ENCODE peak calls at places on chromosomes 11 and 22, in seven cellular contexts. One of them, this sample, is unnamed.

GRCh38 chr22:50191041-50191740 is 5.5 kb downstream of the TRABD start:
- DNase-seq in prostate gland: no peak
- DNase-seq in heart left ventricle: peak; percentile 59
- DNase-seq in fibroblast of mammary gland: no peak
- DNase-seq in Peyer's patch: no peak
- DNase-seq in type B pancreatic cell: no peak
- DNase-seq in esophagus squamous epithelium: peak; percentile 56
- DNase-seq in this sample: peak; percentile 94

GRCh38 chr11:46526489-46527215 is 67.2 kb downstream of the AMBRA1 start:
- DNase-seq in prostate gland: no peak
- DNase-seq in heart left ventricle: no peak
- DNase-seq in fibroblast of mammary gland: no peak
- DNase-seq in Peyer's patch: no peak
- DNase-seq in type B pancreatic cell: no peak
- DNase-seq in esophagus squamous epithelium: no peak
- DNase-seq in this sample: no peak

GRCh38 chr11:8080674-8081590 is at the start of gene TUB:
- DNase-seq in prostate gland: no peak
- DNase-seq in heart left ventricle: no peak
- DNase-seq in fibroblast of mammary gland: peak; percentile 24
- DNase-seq in Peyer's patch: no peak
- DNase-seq in type B pancreatic cell: no peak
- DNase-seq in esophagus squamous epithelium: no peak
- DNase-seq in this sample: no peak

GRCh38 chr11:69718147-69718546 is 14.3 kb upstream of the FGF19 start:
- DNase-seq in prostate gland: no peak
- DNase-seq in heart left ventricle: peak; percentile 52
- DNase-seq in fibroblast of mammary gland: peak; percentile 6
- DNase-seq in Peyer's patch: no peak
- DNase-seq in type B pancreatic cell: no peak
- DNase-seq in esophagus squamous epithelium: no peak
- DNase-seq in this sample: no peak

GRCh38 chr22:36913431-36914382 is at the start of gene CSF2RB:
- DNase-seq in prostate gland: no peak
- DNase-seq in heart left ventricle: peak; percentile 49
- DNase-seq in fibroblast of mammary gland: no peak
- DNase-seq in Peyer's patch: no peak
- DNase-seq in type B pancreatic cell: no peak
- DNase-seq in esophagus squamous epithelium: no peak
- DNase-seq in this sample: peak; percentile 87

GRCh38 chr11:112175596-112175947 is 260 bp downstream of the BCO2 start:
- DNase-seq in prostate gland: no peak
- DNase-seq in heart left ventricle: no peak
- DNase-seq in fibroblast of mammary gland: no peak
- DNase-seq in Peyer's patch: no peak
- DNase-seq in type B pancreatic cell: no peak
- DNase-seq in esophagus squamous epithelium: no peak
- DNase-seq in this sample: no peak

GRCh38 chr22:25482868-25483639 is 81.4 kb upstream of the GRK3 start:
- DNase-seq in prostate gland: peak; percentile 63
- DNase-seq in heart left ventricle: peak; percentile 58
- DNase-seq in fibroblast of mammary gland: no peak
- DNase-seq in Peyer's patch: no peak
- DNase-seq in type B pancreatic cell: no peak
- DNase-seq in esophagus squamous epithelium: no peak
- DNase-seq in this sample: no peak

GRCh38 chr22:40058265-40058664 is 63.5 kb downstream of the FAM83F start:
- DNase-seq in prostate gland: no peak
- DNase-seq in heart left ventricle: peak; percentile 55
- DNase-seq in fibroblast of mammary gland: no peak
- DNase-seq in Peyer's patch: no peak
- DNase-seq in type B pancreatic cell: no peak
- DNase-seq in esophagus squamous epithelium: no peak
- DNase-seq in this sample: no peak

GRCh38 chr22:41596776-41597634 is 7.4 kb upstream of the PMM1 start:
- DNase-seq in prostate gland: peak; percentile 38
- DNase-seq in heart left ventricle: peak; percentile 70
- DNase-seq in fibroblast of mammary gland: peak; percentile 53
- DNase-seq in Peyer's patch: peak; percentile 83
- DNase-seq in type B pancreatic cell: no peak
- DNase-seq in esophagus squamous epithelium: no peak
- DNase-seq in this sample: no peak

GRCh38 chr22:35627267-35628041 is 10.3 kb upstream of the MB start:
- DNase-seq in prostate gland: peak; percentile 89
- DNase-seq in heart left ventricle: peak; percentile 83
- DNase-seq in fibroblast of mammary gland: peak; percentile 93
- DNase-seq in Peyer's patch: peak; percentile 91
- DNase-seq in type B pancreatic cell: no peak
- DNase-seq in esophagus squamous epithelium: no peak
- DNase-seq in this sample: no peak

GRCh38 chr11:32538804-32539203 is 44.8 kb upstream of the EIF3M start:
- DNase-seq in prostate gland: no peak
- DNase-seq in heart left ventricle: no peak
- DNase-seq in fibroblast of mammary gland: no peak
- DNase-seq in Peyer's patch: no peak
- DNase-seq in type B pancreatic cell: no peak
- DNase-seq in esophagus squamous epithelium: no peak
- DNase-seq in this sample: no peak

GRCh38 chr22:49372530-49373288 is 455.0 kb downstream of the BRD1 start:
- DNase-seq in prostate gland: peak; percentile 1
- DNase-seq in heart left ventricle: no peak
- DNase-seq in fibroblast of mammary gland: no peak
- DNase-seq in Peyer's patch: no peak
- DNase-seq in type B pancreatic cell: peak; percentile 63
- DNase-seq in esophagus squamous epithelium: no peak
- DNase-seq in this sample: no peak

GRCh38 chr11:2793781-2794418 is 91.7 kb downstream of the CDKN1C start:
- DNase-seq in prostate gland: no peak
- DNase-seq in heart left ventricle: peak; percentile 15
- DNase-seq in fibroblast of mammary gland: no peak
- DNase-seq in Peyer's patch: peak; percentile 31
- DNase-seq in type B pancreatic cell: no peak
- DNase-seq in esophagus squamous epithelium: no peak
- DNase-seq in this sample: peak; percentile 35

GRCh38 chr11:23090659-23091058 is 230.4 kb upstream of the CCDC179 start:
- DNase-seq in prostate gland: no peak
- DNase-seq in heart left ventricle: no peak
- DNase-seq in fibroblast of mammary gland: no peak
- DNase-seq in Peyer's patch: no peak
- DNase-seq in type B pancreatic cell: no peak
- DNase-seq in esophagus squamous epithelium: no peak
- DNase-seq in this sample: no peak

GRCh38 chr22:39562839-39563489 is 7.6 kb upstream of the CACNA1I start:
- DNase-seq in prostate gland: no peak
- DNase-seq in heart left ventricle: no peak
- DNase-seq in fibroblast of mammary gland: no peak
- DNase-seq in Peyer's patch: no peak
- DNase-seq in type B pancreatic cell: no peak
- DNase-seq in esophagus squamous epithelium: no peak
- DNase-seq in this sample: no peak

GRCh38 chr22:36302439-36303114 is 49.6 kb downstream of the APOL1 start:
- DNase-seq in prostate gland: no peak
- DNase-seq in heart left ventricle: no peak
- DNase-seq in fibroblast of mammary gland: no peak
- DNase-seq in Peyer's patch: no peak
- DNase-seq in type B pancreatic cell: no peak
- DNase-seq in esophagus squamous epithelium: no peak
- DNase-seq in this sample: no peak

GRCh38 chr11:90449643-90450042 is 226.8 kb upstream of the CHORDC1 start:
- DNase-seq in prostate gland: no peak
- DNase-seq in heart left ventricle: no peak
- DNase-seq in fibroblast of mammary gland: no peak
- DNase-seq in Peyer's patch: no peak
- DNase-seq in type B pancreatic cell: no peak
- DNase-seq in esophagus squamous epithelium: no peak
- DNase-seq in this sample: no peak

GRCh38 chr22:26671317-26672059 is 14.1 kb downstream of the MIAT start:
- DNase-seq in prostate gland: peak; percentile 23
- DNase-seq in heart left ventricle: no peak
- DNase-seq in fibroblast of mammary gland: no peak
- DNase-seq in Peyer's patch: no peak
- DNase-seq in type B pancreatic cell: no peak
- DNase-seq in esophagus squamous epithelium: peak; percentile 30
- DNase-seq in this sample: no peak

DNA sequence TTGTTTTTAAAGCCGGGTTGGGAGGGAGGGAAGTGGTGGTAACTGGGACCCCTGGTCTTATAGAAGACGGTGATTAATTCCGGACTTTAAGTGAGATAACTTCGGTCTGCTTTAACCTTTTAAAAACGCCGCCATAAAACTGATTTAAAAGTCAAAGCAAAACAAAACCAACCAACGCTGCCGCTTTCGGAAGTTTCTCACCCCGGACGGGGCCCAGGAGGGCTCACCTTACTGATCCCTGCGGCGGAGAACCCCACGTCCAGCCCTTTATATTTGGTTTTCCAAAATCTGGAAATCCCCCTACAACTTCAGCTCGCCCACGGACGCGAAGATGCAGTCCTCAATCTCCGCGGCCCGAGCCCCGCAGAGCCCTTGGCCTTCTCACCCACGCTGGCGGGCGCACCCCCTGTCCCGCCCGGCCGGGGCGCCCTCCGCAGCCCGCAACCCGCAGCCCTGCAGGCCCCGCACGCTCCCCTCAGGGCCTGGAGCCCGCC is 405 bp downstream of the USP28 start:
- DNase-seq in prostate gland: peak; percentile 26
- DNase-seq in heart left ventricle: no peak
- DNase-seq in fibroblast of mammary gland: peak; percentile 27
- DNase-seq in Peyer's patch: no peak
- DNase-seq in type B pancreatic cell: no peak
- DNase-seq in esophagus squamous epithelium: no peak
- DNase-seq in this sample: no peak
- TF ChIP-seq CTCF in prostate gland: no peak
- TF ChIP-seq CTCF in heart left ventricle: no peak
- TF ChIP-seq CTCF in fibroblast of mammary gland: no peak
- TF ChIP-seq CTCF in Peyer's patch: no peak
- TF ChIP-seq CTCF in type B pancreatic cell: peak; percentile 38
- TF ChIP-seq CTCF in esophagus squamous epithelium: no peak
- TF ChIP-seq CTCF in this sample: no peak

GRCh38 chr11:65032216-65032615 is 5.0 kb downstream of the SNX15 start:
- DNase-seq in prostate gland: no peak
- DNase-seq in heart left ventricle: no peak
- DNase-seq in fibroblast of mammary gland: no peak
- DNase-seq in Peyer's patch: no peak
- DNase-seq in type B pancreatic cell: no peak
- DNase-seq in esophagus squamous epithelium: no peak
- DNase-seq in this sample: no peak

GRCh38 chr11:65021509-65021908 is 5.7 kb upstream of the SNX15 start:
- DNase-seq in prostate gland: no peak
- DNase-seq in heart left ventricle: no peak
- DNase-seq in fibroblast of mammary gland: no peak
- DNase-seq in Peyer's patch: no peak
- DNase-seq in type B pancreatic cell: no peak
- DNase-seq in esophagus squamous epithelium: no peak
- DNase-seq in this sample: no peak

GRCh38 chr11:65026810-65027209 is 429 bp upstream of the SNX15 start:
- DNase-seq in prostate gland: no peak
- DNase-seq in heart left ventricle: no peak
- DNase-seq in fibroblast of mammary gland: peak; percentile 78
- DNase-seq in Peyer's patch: no peak
- DNase-seq in type B pancreatic cell: no peak
- DNase-seq in esophagus squamous epithelium: no peak
- DNase-seq in this sample: no peak

GRCh38 chr11:65027213-65028067 is at the start of gene SNX15:
- DNase-seq in prostate gland: peak; percentile 94
- DNase-seq in heart left ventricle: peak; percentile 95
- DNase-seq in fibroblast of mammary gland: peak; percentile 95
- DNase-seq in Peyer's patch: peak; percentile 94
- DNase-seq in type B pancreatic cell: peak; percentile 91
- DNase-seq in esophagus squamous epithelium: peak; percentile 77
- DNase-seq in this sample: peak; percentile 88
- TF ChIP-seq CTCF in prostate gland: peak; percentile 83
- TF ChIP-seq CTCF in heart left ventricle: peak; percentile 90
- TF ChIP-seq CTCF in fibroblast of mammary gland: peak; percentile 61
- TF ChIP-seq CTCF in Peyer's patch: peak; percentile 71
- TF ChIP-seq CTCF in type B pancreatic cell: peak; percentile 94
- TF ChIP-seq CTCF in esophagus squamous epithelium: peak; percentile 78
- TF ChIP-seq CTCF in this sample: peak; percentile 90

DNA sequence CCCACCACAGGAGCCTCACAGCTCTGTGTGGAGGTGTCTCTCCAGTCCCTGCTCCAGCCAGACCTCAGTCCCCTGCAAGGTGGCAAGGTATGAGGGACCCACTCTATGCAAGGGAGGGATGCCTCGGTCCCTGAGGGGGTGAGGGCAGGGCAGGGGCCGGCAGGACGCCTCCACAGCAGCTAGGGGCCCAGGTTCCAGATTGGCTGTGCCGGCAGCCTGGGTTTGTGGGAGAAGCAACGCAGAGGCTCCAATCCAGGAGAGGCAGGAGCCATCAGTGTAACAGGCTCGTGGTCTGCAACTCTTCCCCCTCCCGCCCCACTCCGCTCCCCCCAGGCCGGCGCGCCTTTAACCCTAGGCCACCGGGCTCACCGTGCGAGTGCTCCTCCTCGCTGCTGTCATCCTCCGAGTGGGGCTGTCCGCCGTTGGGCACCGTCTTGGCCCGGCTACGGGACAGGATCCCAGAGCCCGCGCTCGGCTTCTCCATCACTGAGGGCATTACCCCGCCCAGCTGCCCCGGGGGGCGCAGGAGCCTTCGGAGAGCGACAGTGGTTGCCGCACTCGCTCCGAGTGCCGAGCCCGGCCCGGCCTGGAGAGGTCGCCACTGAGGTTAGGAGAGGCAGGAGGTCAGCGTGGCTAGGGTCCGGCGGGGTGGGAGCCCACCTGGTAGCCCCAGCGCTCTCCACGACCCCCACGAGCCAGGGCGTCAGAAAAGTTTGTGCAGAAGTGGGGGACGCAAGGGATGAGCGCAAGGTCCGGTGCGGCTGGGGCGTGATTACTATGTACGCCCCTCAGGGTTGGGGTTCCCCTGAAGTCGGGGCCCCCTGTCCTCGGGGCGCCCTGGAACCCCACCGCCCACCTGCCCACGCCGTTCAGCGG is 765 bp downstream of the RCOR2 start:
- DNase-seq in prostate gland: no peak
- DNase-seq in heart left ventricle: no peak
- DNase-seq in fibroblast of mammary gland: no peak
- DNase-seq in Peyer's patch: peak; percentile 67
- DNase-seq in type B pancreatic cell: no peak
- DNase-seq in esophagus squamous epithelium: no peak
- DNase-seq in this sample: no peak
- TF ChIP-seq CTCF in prostate gland: peak; percentile 26
- TF ChIP-seq CTCF in heart left ventricle: peak; percentile 53
- TF ChIP-seq CTCF in fibroblast of mammary gland: peak; percentile 39
- TF ChIP-seq CTCF in Peyer's patch: peak; percentile 52
- TF ChIP-seq CTCF in type B pancreatic cell: peak; percentile 80
- TF ChIP-seq CTCF in esophagus squamous epithelium: peak; percentile 54
- TF ChIP-seq CTCF in this sample: peak; percentile 64

DNA sequence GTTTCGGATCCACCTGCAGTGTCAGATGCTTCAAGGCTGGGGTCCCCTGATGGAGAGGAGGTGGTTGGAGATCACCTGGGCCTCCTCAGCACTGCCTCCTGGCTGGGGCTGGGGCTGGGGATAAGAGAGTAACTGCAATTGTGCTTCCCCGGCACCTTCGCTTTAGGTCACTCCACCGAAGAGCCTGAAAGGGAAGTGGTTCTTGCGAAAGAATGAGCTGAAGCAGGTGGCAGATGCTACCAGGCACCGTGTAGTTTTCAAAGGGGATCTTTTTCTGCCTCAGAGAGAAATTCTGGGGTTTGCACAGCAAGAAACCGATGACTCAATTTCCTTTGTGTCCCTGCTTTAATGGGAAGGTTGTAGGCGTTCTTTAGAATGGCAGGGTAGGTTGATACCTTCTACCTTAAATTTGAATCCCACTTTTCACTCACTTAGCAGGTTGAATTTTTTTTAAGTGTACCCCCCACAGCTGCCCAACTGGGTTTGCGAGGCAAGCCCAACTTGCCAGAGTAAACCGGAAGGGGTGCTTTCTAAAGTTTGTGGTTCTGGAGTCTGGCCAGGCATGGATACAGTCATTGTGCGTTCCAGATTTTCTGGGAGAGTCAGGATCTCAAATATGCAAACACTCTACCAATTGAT is 5.3 kb downstream of the CD44 start:
- DNase-seq in prostate gland: peak; percentile 25
- DNase-seq in heart left ventricle: no peak
- DNase-seq in fibroblast of mammary gland: peak; percentile 75
- DNase-seq in Peyer's patch: peak; percentile 50
- DNase-seq in type B pancreatic cell: no peak
- DNase-seq in esophagus squamous epithelium: no peak
- DNase-seq in this sample: peak; percentile 68
- TF ChIP-seq CTCF in prostate gland: no peak
- TF ChIP-seq CTCF in heart left ventricle: no peak
- TF ChIP-seq CTCF in fibroblast of mammary gland: no peak
- TF ChIP-seq CTCF in Peyer's patch: no peak
- TF ChIP-seq CTCF in type B pancreatic cell: no peak
- TF ChIP-seq CTCF in esophagus squamous epithelium: no peak
- TF ChIP-seq CTCF in this sample: no peak